ENCODE peak calls at places on chromosomes 13 and 19, in eight cellular contexts. R is DND-41, P is GM12878, Z is GM23338, V is PC-3, S is HCT116, T is MM.1S, O is hepatocyte. X is an unnamed sample. For H3K4me1, the result is how much of the 10 kb centered on the place peaks cover.

GRCh38 chr19:4363571-4364304 is 20.4 kb downstream of the MPND start:
- DNase-seq in R (no peak), P (no peak), Z (no peak), V (no peak), S (no peak), T (no peak), O (no peak), X (no peak)

GRCh38 chr19:35025969-35026368 is 4.3 kb upstream of the SCN1B start:
- DNase-seq in R (no peak), P (no peak), Z (no peak), V (no peak), S (no peak), T (no peak), O (no peak), X (no peak)

GRCh38 chr19:1396019-1396767 is 5.1 kb downstream of the GAMT start:
- DNase-seq in R (peak), P (no peak), Z (no peak), V (no peak), S (no peak), T (no peak), O (no peak), X (no peak)

GRCh38 chr19:32708457-32708856 is 11.1 kb upstream of the TDRD12 start:
- DNase-seq in R (peak), P (no peak), Z (no peak), V (peak), S (no peak), T (no peak), O (no peak), X (no peak)

GRCh38 chr13:114161644-114162532 is 17.2 kb upstream of the CFAP97D2 start:
- DNase-seq in R (peak), P (no peak), Z (no peak), V (peak), S (no peak), T (no peak), O (peak), X (no peak)

GRCh38 chr13:98576215-98576945 is 527 bp downstream of the STK24 start:
- DNase-seq in R (peak), P (no peak), Z (peak), V (no peak), S (no peak), T (peak), O (peak), X (peak)

GRCh38 chr13:94112227-94112626 is 367.3 kb downstream of the DCT start:
- DNase-seq in R (no peak), P (no peak), Z (no peak), V (peak), S (no peak), T (no peak), O (no peak), X (no peak)

GRCh38 chr19:4914736-4915501 is 5.6 kb downstream of the UHRF1 start:
- DNase-seq in R (peak), P (no peak), Z (no peak), V (peak), S (peak), T (no peak), O (peak), X (no peak)

GRCh38 chr13:29509999-29510586 is 85.4 kb downstream of the SLC7A1 start:
- DNase-seq in R (no peak), P (no peak), Z (no peak), V (no peak), S (no peak), T (no peak), O (no peak), X (no peak)

GRCh38 chr13:20160346-20161274 is at the start of gene GJA3:
- DNase-seq in R (peak), P (no peak), Z (peak), V (peak), S (no peak), T (no peak), O (peak), X (peak)

GRCh38 chr13:76523740-76524382 is 362.3 kb downstream of the KCTD12 start:
- DNase-seq in R (no peak), P (no peak), Z (no peak), V (no peak), S (no peak), T (peak), O (no peak), X (no peak)

GRCh38 chr19:1986357-1987162 is 29.0 kb downstream of the BTBD2 start:
- DNase-seq in R (no peak), P (no peak), Z (no peak), V (no peak), S (no peak), T (no peak), O (no peak), X (no peak)

GRCh38 chr19:54129617-54129996 is 8.0 kb upstream of the CNOT3 start:
- DNase-seq in R (no peak), P (no peak), Z (no peak), V (no peak), S (no peak), T (no peak), O (no peak), X (no peak)

GRCh38 chr13:47250141-47250540 is 353.3 kb upstream of the HTR2A start:
- DNase-seq in R (no peak), P (no peak), Z (no peak), V (peak), S (no peak), T (no peak), O (no peak), X (no peak)

GRCh38 chr19:4124638-4125037 is 716 bp upstream of the MAP2K2 start:
- DNase-seq in R (no peak), P (no peak), Z (peak), V (no peak), S (no peak), T (no peak), O (no peak), X (peak)

GRCh38 chr13:51816604-51817254 is 12.8 kb upstream of the DHRS12 start:
- DNase-seq in R (no peak), P (no peak), Z (no peak), V (peak), S (peak), T (no peak), O (no peak), X (no peak)

GRCh38 chr19:38635483-38636399 is 11.7 kb upstream of the ACTN4 start:
- DNase-seq in R (no peak), P (no peak), Z (no peak), V (no peak), S (no peak), T (no peak), O (no peak), X (no peak)

GRCh38 chr13:113404723-113405471 is 41.0 kb upstream of the GRTP1 start:
- DNase-seq in R (no peak), P (no peak), Z (no peak), V (no peak), S (no peak), T (no peak), O (no peak), X (no peak)

GRCh38 chr13:37023871-37024270 is 23.3 kb downstream of the EXOSC8 start:
- DNase-seq in R (no peak), P (no peak), Z (no peak), V (peak), S (no peak), T (no peak), O (peak), X (no peak)

GRCh38 chr19:4624733-4625362 is 14.5 kb upstream of the TNFAIP8L1 start:
- DNase-seq in R (no peak), P (no peak), Z (peak), V (peak), S (peak), T (no peak), O (peak), X (peak)

GRCh38 chr19:42281175-42282035 is 12.4 kb downstream of the CIC start:
- DNase-seq in R (peak), P (no peak), Z (peak), V (no peak), S (no peak), T (no peak), O (peak), X (peak)

GRCh38 chr19:1134431-1134830 is 30.6 kb downstream of the GPX4 start:
- DNase-seq in R (no peak), P (no peak), Z (no peak), V (no peak), S (no peak), T (no peak), O (no peak), X (no peak)

GRCh38 chr19:33402421-33403220 is 29.1 kb downstream of the CEBPG start:
- DNase-seq in R (no peak), P (no peak), Z (no peak), V (no peak), S (no peak), T (no peak), O (no peak), X (no peak)

GRCh38 chr19:56504581-56504980 is 3.1 kb upstream of the ZNF471 start:
- DNase-seq in R (no peak), P (no peak), Z (no peak), V (no peak), S (no peak), T (no peak), O (no peak), X (no peak)

GRCh38 chr19:11227201-11227886 is 12.1 kb upstream of the ANGPTL8 start:
- DNase-seq in R (peak), P (no peak), Z (peak), V (peak), S (peak), T (no peak), O (no peak), X (peak)

GRCh38 chr19:58229255-58229639 is 533 bp downstream of the ZNF544 start:
- DNase-seq in R (peak), P (no peak), Z (peak), V (peak), S (no peak), T (no peak), O (peak), X (peak)

GRCh38 chr19:39212377-39212742 is 8.3 kb upstream of the SYCN start:
- DNase-seq in R (peak), P (peak), Z (peak), V (peak), S (peak), T (peak), O (no peak), X (peak)

GRCh38 chr13:111245781-111246384 is 74.6 kb upstream of the TEX29 start:
- DNase-seq in R (no peak), P (no peak), Z (no peak), V (no peak), S (no peak), T (no peak), O (no peak), X (no peak)

GRCh38 chr19:45101796-45102195 is 8.8 kb downstream of the PPP1R37 start:
- DNase-seq in R (no peak), P (no peak), Z (no peak), V (no peak), S (no peak), T (no peak), O (no peak), X (no peak)

GRCh38 chr19:49447485-49448431 is 3.9 kb downstream of the PIH1D1 start:
- DNase-seq in R (peak), P (no peak), Z (peak), V (no peak), S (peak), T (no peak), O (no peak), X (peak)

GRCh38 chr19:4288091-4288777 is 9.2 kb downstream of the SHD start:
- DNase-seq in R (no peak), P (no peak), Z (peak), V (peak), S (peak), T (no peak), O (no peak), X (no peak)

GRCh38 chr19:28828276-28828870 is 384.6 kb downstream of the UQCRFS1 start:
- DNase-seq in R (no peak), P (no peak), Z (no peak), V (no peak), S (no peak), T (no peak), O (no peak), X (no peak)

GRCh38 chr13:76711515-76712182 is 174.6 kb downstream of the KCTD12 start:
- DNase-seq in R (no peak), P (no peak), Z (no peak), V (peak), S (no peak), T (no peak), O (peak), X (no peak)

GRCh38 chr19:34979819-34980640 is 16.0 kb upstream of the ZNF792 start:
- DNase-seq in R (no peak), P (no peak), Z (peak), V (no peak), S (no peak), T (no peak), O (no peak), X (no peak)

GRCh38 chr13:96338030-96338429 is 248.1 kb downstream of the HS6ST3 start:
- DNase-seq in R (no peak), P (no peak), Z (no peak), V (no peak), S (no peak), T (peak), O (no peak), X (no peak)

GRCh38 chr13:23140492-23140891 is 40.3 kb upstream of the SGCG start:
- DNase-seq in R (no peak), P (no peak), Z (no peak), V (peak), S (no peak), T (no peak), O (no peak), X (no peak)

GRCh38 chr19:51713319-51714285 is 10.2 kb downstream of the HAS1 start:
- DNase-seq in R (no peak), P (no peak), Z (no peak), V (no peak), S (no peak), T (no peak), O (no peak), X (no peak)

GRCh38 chr13:21583496-21583895 is 20.5 kb downstream of the MICU2 start:
- DNase-seq in R (no peak), P (no peak), Z (peak), V (no peak), S (no peak), T (no peak), O (no peak), X (peak)

GRCh38 chr13:100547805-100548204 is 40.8 kb downstream of the GGACT start:
- DNase-seq in R (no peak), P (no peak), Z (no peak), V (no peak), S (no peak), T (no peak), O (peak), X (no peak)

GRCh38 chr13:100546713-100547405 is 41.7 kb downstream of the GGACT start:
- DNase-seq in R (no peak), P (no peak), Z (no peak), V (no peak), S (no peak), T (no peak), O (no peak), X (no peak)

GRCh38 chr13:100549316-100549715 is 39.3 kb downstream of the GGACT start:
- DNase-seq in R (no peak), P (no peak), Z (no peak), V (no peak), S (no peak), T (no peak), O (no peak), X (no peak)

GRCh38 chr13:100552755-100553154 is 35.8 kb downstream of the GGACT start:
- DNase-seq in R (no peak), P (no peak), Z (no peak), V (no peak), S (no peak), T (no peak), O (no peak), X (no peak)

DNA sequence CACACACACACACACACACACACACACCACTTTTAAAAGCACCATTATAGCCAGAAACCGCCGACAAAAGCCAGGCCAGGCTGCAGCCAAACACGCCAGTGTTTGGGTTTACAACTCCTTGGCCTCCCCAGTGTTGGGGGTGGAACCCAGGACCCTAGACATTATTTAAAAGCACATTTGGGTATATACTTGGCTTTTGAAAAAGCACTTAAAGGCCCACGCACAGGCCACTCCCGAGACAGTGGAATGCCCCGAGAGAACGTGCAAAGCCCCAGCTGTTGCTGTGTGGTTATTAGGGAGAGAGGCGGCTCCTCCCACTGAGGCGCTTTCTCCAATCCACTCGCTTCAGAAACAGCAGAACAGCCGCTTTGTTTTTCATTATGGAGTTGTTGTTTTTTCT is 38.2 kb downstream of the GGACT start:
- DNase-seq in R (no peak), P (no peak), Z (no peak), V (no peak), S (no peak), T (no peak), O (peak), X (no peak)
- H3K4me3 ChIP-seq in R (no peak), P (no peak), Z (no peak), V (no peak), S (no peak), T (no peak), O (no peak), X (no peak)

GRCh38 chr19:30393046-30393445 is 20.9 kb downstream of the ZNF536 start:
- DNase-seq in R (no peak), P (no peak), Z (no peak), V (no peak), S (no peak), T (no peak), O (no peak), X (no peak)

GRCh38 chr19:30393729-30394480 is 21.7 kb downstream of the ZNF536 start:
- DNase-seq in R (no peak), P (no peak), Z (no peak), V (no peak), S (no peak), T (no peak), O (no peak), X (no peak)

GRCh38 chr19:30395283-30395682 is 23.1 kb downstream of the ZNF536 start:
- DNase-seq in R (no peak), P (no peak), Z (no peak), V (no peak), S (no peak), T (no peak), O (no peak), X (no peak)

GRCh38 chr19:30391554-30392551 is 19.7 kb downstream of the ZNF536 start:
- DNase-seq in R (no peak), P (no peak), Z (peak), V (no peak), S (no peak), T (no peak), O (no peak), X (peak)

GRCh38 chr19:30394481-30395151 is 22.4 kb downstream of the ZNF536 start:
- DNase-seq in R (no peak), P (no peak), Z (no peak), V (no peak), S (no peak), T (no peak), O (no peak), X (no peak)
- H3K4me1 ChIP-seq in R (under half), P (under half), Z (under half), V (under half), S (under half), T (under half), O (under half), X (under half)

GRCh38 chr19:17952041-17952976 is 14.6 kb upstream of the KCNN1 start:
- DNase-seq in R (no peak), P (no peak), Z (peak), V (no peak), S (no peak), T (no peak), O (no peak), X (peak)
- TF ChIP-seq EZH2 in R (no peak), P (peak), Z (no peak), V (peak), S (no peak), T (no peak), O (peak), X (peak)

DNA sequence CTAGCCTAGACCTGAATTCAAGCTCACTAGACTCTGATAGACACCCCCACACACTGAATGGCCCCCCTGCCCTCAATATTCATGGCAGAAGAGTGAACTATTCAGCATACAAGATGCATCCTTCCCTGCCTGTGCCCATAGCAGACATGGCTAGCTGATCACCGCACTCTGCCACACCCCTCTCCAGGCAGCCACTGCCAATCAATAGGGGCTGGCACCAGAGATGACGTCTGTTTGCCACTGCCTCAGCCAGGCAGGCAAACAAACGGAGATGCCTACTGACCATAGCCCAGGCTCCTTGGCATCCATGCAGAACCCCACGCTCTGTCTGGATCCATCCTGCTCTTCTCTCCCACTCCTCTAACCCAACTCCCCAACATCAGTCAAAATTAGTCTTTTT is 13.8 kb upstream of the NPAS1 start:
- DNase-seq in R (peak), P (no peak), Z (peak), V (peak), S (peak), T (no peak), O (no peak), X (no peak)
- H3K4me3 ChIP-seq in R (no peak), P (no peak), Z (no peak), V (no peak), S (no peak), T (no peak), O (no peak), X (no peak)

X was measured in neural progenitor cell.